ENCODE peak calls at places on chromosomes 13 and 19, in nine cellular contexts. S, K, A, U, B, F, O, Q and C are unnamed samples.

GRCh38 chr19:9782282-9782681 is 13.7 kb upstream of the ZNF846 start:
- DNase-seq in S (no peak), K (no peak), F (no peak), A (no peak), B (no peak), O (no peak), Q (no peak), U (no peak), C (no peak)

GRCh38 chr19:10116085-10116865 is 3.4 kb downstream of the EIF3G start:
- DNase-seq in Q (no peak), U (no peak), F (no peak), K (no peak), S (no peak), A (no peak), B (no peak), O (no peak), C (no peak)

GRCh38 chr19:13098291-13099072 is 4.2 kb downstream of the LYL1 start:
- DNase-seq in U (peak; percentile 48), Q (no peak), B (peak; percentile 53), K (no peak), O (no peak), S (peak; percentile 62), F (no peak), A (peak; percentile 36), C (no peak)

GRCh38 chr19:48540110-48540509 is 11.9 kb upstream of the SULT2B1 start:
- DNase-seq in B (no peak), U (no peak), O (no peak), K (no peak), Q (no peak), F (no peak), S (no peak), A (no peak), C (no peak)

GRCh38 chr13:32228330-32229041 is 86.7 kb downstream of the ZAR1L start:
- DNase-seq in S (no peak), Q (peak; percentile 3), A (no peak), O (no peak), K (no peak), U (no peak), B (no peak), F (no peak), C (no peak)

GRCh38 chr13:20848944-20849343 is 53.6 kb downstream of the XPO4 start:
- DNase-seq in K (no peak), B (no peak), F (no peak), A (no peak), U (no peak), S (no peak), Q (no peak), O (no peak), C (no peak)

GRCh38 chr19:13215572-13216380 is 65.6 kb downstream of the IER2 start:
- DNase-seq in B (peak; percentile 51), U (peak; percentile 51), F (no peak), A (no peak), O (no peak), Q (no peak), S (no peak), K (no peak), C (no peak)

GRCh38 chr19:46967578-46968018 is 52.0 kb upstream of the NPAS1 start:
- DNase-seq in A (peak; percentile 77), U (peak; percentile 59), S (no peak), Q (no peak), F (no peak), O (no peak), B (peak; percentile 65), K (peak; percentile 79), C (no peak)

GRCh38 chr13:50711449-50711848 is 132.0 kb downstream of the DLEU7 start:
- DNase-seq in O (no peak), B (no peak), S (no peak), A (no peak), K (no peak), Q (no peak), F (no peak), U (no peak), C (no peak)

GRCh38 chr19:4365791-4366665 is 22.7 kb downstream of the MPND start:
- DNase-seq in A (no peak), F (no peak), B (no peak), Q (peak; percentile 4), K (no peak), S (no peak), U (no peak), O (no peak), C (no peak)

GRCh38 chr19:13051581-13052165 is 51.0 kb downstream of the LYL1 start:
- DNase-seq in K (no peak), S (peak; percentile 81), F (peak; percentile 56), B (no peak), A (peak; percentile 67), U (no peak), Q (peak; percentile 60), O (no peak), C (peak; percentile 85)

GRCh38 chr13:30870049-30870884 is 35.8 kb upstream of the MEDAG start:
- DNase-seq in O (no peak), B (no peak), K (peak; percentile 96), F (peak; percentile 91), A (peak; percentile 77), U (no peak), Q (no peak), S (peak; percentile 78), C (peak; percentile 86)

GRCh38 chr19:3544742-3545668 is 6.0 kb downstream of the TEKTIP1 start:
- DNase-seq in A (peak; percentile 83), U (peak; percentile 68), F (peak; percentile 56), K (peak; percentile 37), Q (peak; percentile 50), B (peak; percentile 89), S (peak; percentile 85), O (peak; percentile 39), C (peak; percentile 48)

GRCh38 chr19:29626386-29626785 is 20.3 kb downstream of the POP4 start:
- DNase-seq in U (no peak), S (no peak), F (no peak), B (no peak), Q (no peak), K (no peak), O (no peak), A (no peak), C (no peak)

GRCh38 chr19:18506545-18506944 is 15.3 kb downstream of the ELL start:
- DNase-seq in K (no peak), O (no peak), Q (no peak), A (no peak), B (no peak), F (no peak), S (no peak), U (peak; percentile 32), C (no peak)

GRCh38 chr19:18503971-18504885 is 17.6 kb downstream of the ELL start:
- DNase-seq in B (no peak), K (no peak), O (no peak), F (no peak), S (no peak), A (no peak), Q (peak; percentile 54), U (no peak), C (no peak)

GRCh38 chr19:18506101-18506534 is 15.8 kb downstream of the ELL start:
- DNase-seq in B (no peak), S (no peak), O (no peak), Q (no peak), K (no peak), F (no peak), A (peak; percentile 48), U (peak; percentile 17), C (no peak)

GRCh38 chr19:18503337-18503970 is 18.4 kb downstream of the ELL start:
- DNase-seq in K (no peak), S (no peak), F (no peak), A (no peak), Q (no peak), U (no peak), B (no peak), O (no peak), C (no peak)

GRCh38 chr19:18504886-18505610 is 16.8 kb downstream of the ELL start:
- DNase-seq in S (no peak), B (no peak), U (no peak), K (no peak), A (no peak), O (no peak), Q (no peak), F (no peak), C (no peak)
- H3K27ac ChIP-seq in S (no peak overlapping the region), B (no peak overlapping the region), U (peak overlapping the region; percentile 56), K (peak overlapping the region; percentile 66), A (peak overlapping the region; percentile 90), O (no peak overlapping the region), Q (peak overlapping the region; percentile 60), F (peak overlapping the region; percentile 78), C (no peak overlapping the region)

GRCh38 chr19:35118268-35119026 is 2.8 kb downstream of the FXYD3 start:
- DNase-seq in B (no peak), U (no peak), K (no peak), S (no peak), F (no peak), O (no peak), A (no peak), Q (no peak), C (peak; percentile 82)
- H3K27ac ChIP-seq in B (no peak overlapping the region), U (no peak overlapping the region), K (no peak overlapping the region), S (no peak overlapping the region), F (peak overlapping the region; percentile 99), O (no peak overlapping the region), A (no peak overlapping the region), Q (no peak overlapping the region), C (peak overlapping the region; percentile 90)

DNA sequence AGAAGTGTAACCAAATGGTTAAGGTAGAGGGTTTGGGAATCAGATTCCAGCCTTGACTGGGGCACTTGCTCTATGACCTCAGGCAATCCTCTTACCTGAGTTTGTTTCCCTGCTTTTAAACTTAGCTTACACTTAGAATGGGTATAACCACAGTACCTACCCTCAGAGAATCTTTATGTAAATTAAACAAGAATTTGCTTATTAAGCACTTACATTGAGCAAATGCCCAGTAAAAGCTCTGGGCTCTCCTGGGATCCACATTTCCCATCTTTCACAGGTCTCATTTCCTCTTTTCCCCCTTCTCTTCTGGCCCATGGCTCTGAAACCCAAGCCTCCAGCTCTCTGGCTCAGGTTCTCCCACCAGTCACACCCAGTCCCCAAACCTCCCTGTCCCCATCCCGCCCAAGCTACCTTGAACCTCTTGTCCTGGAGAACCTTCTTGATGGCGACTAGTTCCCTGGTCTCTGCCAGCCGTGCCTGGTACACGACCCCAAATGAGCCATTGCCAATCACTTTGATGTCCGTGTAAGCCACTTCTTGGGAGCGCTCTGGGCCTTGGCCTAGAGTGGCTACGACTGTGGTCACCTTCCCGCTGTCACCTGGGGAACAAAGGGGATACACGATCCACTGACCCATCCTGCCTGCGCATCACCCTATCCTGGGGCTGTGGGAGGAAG is 2.7 kb downstream of the GSK3A start:
- DNase-seq in U (no peak), S (no peak), O (no peak), B (no peak), F (no peak), K (no peak), Q (no peak), A (no peak), C (no peak)
- H3K27ac ChIP-seq in U (peak overlapping the region; percentile 23), S (no peak overlapping the region), O (no peak overlapping the region), B (no peak overlapping the region), F (no peak overlapping the region), K (no peak overlapping the region), Q (no peak overlapping the region), A (no peak overlapping the region), C (no peak overlapping the region)

DNA sequence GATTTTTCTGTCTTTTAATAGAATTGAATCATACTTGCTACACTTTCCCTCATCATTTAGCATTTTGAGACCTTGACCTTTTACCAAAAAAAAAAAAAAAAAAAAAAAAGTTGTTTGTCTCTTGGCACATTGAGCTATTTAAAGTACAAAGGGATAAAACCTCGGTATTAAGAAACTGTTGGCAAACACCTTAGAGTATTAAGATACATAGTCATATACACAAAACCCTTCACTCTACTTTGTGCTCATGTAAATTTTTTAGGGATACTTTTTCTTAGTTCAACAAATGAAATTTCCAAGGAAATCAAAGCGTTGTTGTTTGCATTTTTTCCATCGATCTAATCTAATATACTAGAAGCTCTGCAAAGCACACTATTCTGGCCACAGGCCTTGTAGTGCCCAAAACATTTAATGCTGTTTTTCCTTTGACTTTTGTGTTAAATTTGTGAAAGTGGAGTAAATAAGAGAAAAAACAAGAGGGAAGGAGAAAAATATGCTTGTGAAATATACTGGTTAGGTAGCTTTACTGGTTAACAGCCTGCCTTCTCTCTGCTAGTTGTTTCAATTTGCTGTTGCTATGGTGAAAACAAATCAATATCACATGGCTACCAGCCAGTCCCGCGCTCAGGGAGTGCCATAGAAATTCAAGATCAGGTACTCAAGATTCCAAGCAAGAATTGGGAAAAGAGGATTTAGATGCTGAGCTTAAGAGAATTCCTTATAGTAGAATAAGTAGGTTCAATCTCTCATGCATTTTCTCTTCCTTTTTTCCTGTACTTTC is 2.6 kb downstream of the MBNL2 start:
- DNase-seq in S (no peak), A (no peak), K (no peak), F (no peak), O (no peak), U (peak; percentile 78), Q (peak; percentile 85), B (no peak), C (peak; percentile 53)
- H3K27ac ChIP-seq in S (peak overlapping the region; percentile 81), A (peak overlapping the region; percentile 86), K (peak overlapping the region; percentile 78), F (peak overlapping the region; percentile 94), O (peak overlapping the region; percentile 99), U (peak overlapping the region; percentile 90), Q (peak overlapping the region; percentile 99), B (peak overlapping the region; percentile 81), C (peak overlapping the region; percentile 85)